ENCODE peak calls at places on chromosomes 12 and 14, in four cellular contexts. One of them, this sample, is unnamed.

GRCh38 chr14:53041067-53041466 is 90.2 kb upstream of the FERMT2 start:
- DNase-seq in spleen: no peak
- DNase-seq in tibial nerve: no peak
- DNase-seq in CD4-positive, alpha-beta T cell: no peak
- DNase-seq in this sample: no peak

GRCh38 chr12:77746108-77746507 is 84.6 kb upstream of the NAV3 start:
- DNase-seq in spleen: no peak
- DNase-seq in tibial nerve: no peak
- DNase-seq in CD4-positive, alpha-beta T cell: no peak
- DNase-seq in this sample: no peak

GRCh38 chr12:46948936-46949555 is 123.2 kb upstream of the SLC38A4 start:
- DNase-seq in spleen: no peak
- DNase-seq in tibial nerve: no peak
- DNase-seq in CD4-positive, alpha-beta T cell: no peak
- DNase-seq in this sample: no peak

GRCh38 chr14:66745078-66745477 is 237.1 kb downstream of the GPHN start:
- DNase-seq in spleen: no peak
- DNase-seq in tibial nerve: no peak
- DNase-seq in CD4-positive, alpha-beta T cell: no peak
- DNase-seq in this sample: no peak

GRCh38 chr14:74673768-74674167 is 39.1 kb downstream of the AREL1 start:
- DNase-seq in spleen: no peak
- DNase-seq in tibial nerve: no peak
- DNase-seq in CD4-positive, alpha-beta T cell: no peak
- DNase-seq in this sample: no peak

GRCh38 chr12:94980577-94980976 is 22.9 kb downstream of the NDUFA12 start:
- DNase-seq in spleen: no peak
- DNase-seq in tibial nerve: no peak
- DNase-seq in CD4-positive, alpha-beta T cell: no peak
- DNase-seq in this sample: no peak

GRCh38 chr14:54564799-54565235 is 2.1 kb upstream of the SAMD4A start:
- DNase-seq in spleen: no peak
- DNase-seq in tibial nerve: no peak
- DNase-seq in CD4-positive, alpha-beta T cell: no peak
- DNase-seq in this sample: no peak

GRCh38 chr12:58105225-58106119 is 164.1 kb downstream of the ATP23 start:
- DNase-seq in spleen: no peak
- DNase-seq in tibial nerve: no peak
- DNase-seq in CD4-positive, alpha-beta T cell: no peak
- DNase-seq in this sample: no peak

GRCh38 chr14:49194067-49194466 is 392.1 kb downstream of the RPS29 start:
- DNase-seq in spleen: no peak
- DNase-seq in tibial nerve: no peak
- DNase-seq in CD4-positive, alpha-beta T cell: no peak
- DNase-seq in this sample: no peak

GRCh38 chr12:56105503-56105902 is 1.1 kb downstream of the PA2G4 start:
- DNase-seq in spleen: no peak
- DNase-seq in tibial nerve: no peak
- DNase-seq in CD4-positive, alpha-beta T cell: no peak
- DNase-seq in this sample: no peak

GRCh38 chr12:106096376-106096775 is 42.4 kb downstream of the NUAK1 start:
- DNase-seq in spleen: no peak
- DNase-seq in tibial nerve: no peak
- DNase-seq in CD4-positive, alpha-beta T cell: no peak
- DNase-seq in this sample: peak; percentile 75

GRCh38 chr12:80187660-80188090 is 88.3 kb downstream of the OTOGL start:
- DNase-seq in spleen: no peak
- DNase-seq in tibial nerve: no peak
- DNase-seq in CD4-positive, alpha-beta T cell: no peak
- DNase-seq in this sample: peak; percentile 59

GRCh38 chr14:20630340-20631022 is 11.0 kb downstream of the OR6S1 start:
- DNase-seq in spleen: peak; percentile 53
- DNase-seq in tibial nerve: no peak
- DNase-seq in CD4-positive, alpha-beta T cell: no peak
- DNase-seq in this sample: no peak

GRCh38 chr12:95859344-95859816 is 628 bp downstream of the SNRPF start:
- DNase-seq in spleen: no peak
- DNase-seq in tibial nerve: no peak
- DNase-seq in CD4-positive, alpha-beta T cell: no peak
- DNase-seq in this sample: no peak

GRCh38 chr12:131539381-131539780 is 171.5 kb upstream of the SFSWAP start:
- DNase-seq in spleen: no peak
- DNase-seq in tibial nerve: no peak
- DNase-seq in CD4-positive, alpha-beta T cell: no peak
- DNase-seq in this sample: no peak

GRCh38 chr12:117525766-117526165 is 164.3 kb upstream of the NOS1 start:
- DNase-seq in spleen: no peak
- DNase-seq in tibial nerve: no peak
- DNase-seq in CD4-positive, alpha-beta T cell: no peak
- DNase-seq in this sample: no peak

GRCh38 chr12:68557011-68557715 is 53.5 kb upstream of the RAP1B start:
- DNase-seq in spleen: no peak
- DNase-seq in tibial nerve: no peak
- DNase-seq in CD4-positive, alpha-beta T cell: no peak
- DNase-seq in this sample: no peak

GRCh38 chr14:67940476-67940875 is 120.9 kb downstream of the RAD51B start:
- DNase-seq in spleen: no peak
- DNase-seq in tibial nerve: no peak
- DNase-seq in CD4-positive, alpha-beta T cell: no peak
- DNase-seq in this sample: no peak

GRCh38 chr14:55530464-55530863 is 49.5 kb upstream of the KTN1 start:
- DNase-seq in spleen: no peak
- DNase-seq in tibial nerve: no peak
- DNase-seq in CD4-positive, alpha-beta T cell: no peak
- DNase-seq in this sample: no peak

GRCh38 chr14:42930058-42930457 is 1323.4 kb downstream of the LRFN5 start:
- DNase-seq in spleen: peak; percentile 55
- DNase-seq in tibial nerve: no peak
- DNase-seq in CD4-positive, alpha-beta T cell: no peak
- DNase-seq in this sample: no peak

GRCh38 chr12:32390572-32391219 is 8.7 kb upstream of the FGD4 start:
- DNase-seq in spleen: peak; percentile 84
- DNase-seq in tibial nerve: no peak
- DNase-seq in CD4-positive, alpha-beta T cell: no peak
- DNase-seq in this sample: no peak

GRCh38 chr12:26122681-26123481 is 2.0 kb downstream of the BHLHE41 start:
- DNase-seq in spleen: peak; percentile 86
- DNase-seq in tibial nerve: peak; percentile 77
- DNase-seq in CD4-positive, alpha-beta T cell: peak; percentile 4
- DNase-seq in this sample: peak; percentile 79

GRCh38 chr14:97781961-97782360 is 984.8 kb downstream of the VRK1 start:
- DNase-seq in spleen: no peak
- DNase-seq in tibial nerve: no peak
- DNase-seq in CD4-positive, alpha-beta T cell: no peak
- DNase-seq in this sample: no peak

GRCh38 chr14:42994001-42994736 is 1387.5 kb downstream of the LRFN5 start:
- DNase-seq in spleen: no peak
- DNase-seq in tibial nerve: no peak
- DNase-seq in CD4-positive, alpha-beta T cell: no peak
- DNase-seq in this sample: no peak

GRCh38 chr14:76829650-76830421 is 3.6 kb downstream of the LRRC74A start:
- DNase-seq in spleen: no peak
- DNase-seq in tibial nerve: peak; percentile 74
- DNase-seq in CD4-positive, alpha-beta T cell: no peak
- DNase-seq in this sample: no peak

GRCh38 chr12:95815635-95816212 is 25.2 kb upstream of the NTN4 start:
- DNase-seq in spleen: no peak
- DNase-seq in tibial nerve: no peak
- DNase-seq in CD4-positive, alpha-beta T cell: no peak
- DNase-seq in this sample: no peak

GRCh38 chr12:71846322-71846940 is 6.9 kb downstream of the TBC1D15 start:
- DNase-seq in spleen: no peak
- DNase-seq in tibial nerve: no peak
- DNase-seq in CD4-positive, alpha-beta T cell: no peak
- DNase-seq in this sample: no peak

GRCh38 chr12:63770375-63770774 is 9.3 kb upstream of the RXYLT1 start:
- DNase-seq in spleen: no peak
- DNase-seq in tibial nerve: no peak
- DNase-seq in CD4-positive, alpha-beta T cell: no peak
- DNase-seq in this sample: no peak

DNA sequence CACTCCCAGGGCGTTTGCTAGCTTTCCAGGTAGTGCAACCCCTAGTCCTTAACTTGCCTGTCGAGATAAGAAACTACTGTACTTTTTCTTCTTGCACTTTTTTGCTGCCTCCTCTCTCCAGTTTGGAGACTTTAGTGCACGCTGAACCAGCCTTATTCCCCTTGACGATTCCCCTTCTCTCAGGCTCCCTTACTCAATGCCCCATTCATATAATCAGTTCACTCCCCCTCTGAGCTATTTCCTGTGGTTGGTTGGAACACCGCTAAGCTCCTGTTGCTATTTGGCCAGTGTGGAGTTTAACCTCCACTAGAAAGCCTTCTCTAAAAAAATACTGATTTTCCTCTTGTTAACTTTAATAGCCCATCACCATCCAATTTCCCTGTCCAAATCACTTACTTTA is 727 bp downstream of the CREBL2 start:
- DNase-seq in spleen: no peak
- DNase-seq in tibial nerve: no peak
- DNase-seq in CD4-positive, alpha-beta T cell: no peak
- DNase-seq in this sample: no peak
- H3K27ac ChIP-seq in spleen: peak overlapping the region; percentile 94
- H3K27ac ChIP-seq in tibial nerve: peak overlapping the region; percentile 92
- H3K27ac ChIP-seq in CD4-positive, alpha-beta T cell: peak overlapping the region; percentile 97
- H3K27ac ChIP-seq in this sample: peak overlapping the region; percentile 95

GRCh38 chr12:20524113-20524512 is 155.8 kb downstream of the PDE3A start:
- DNase-seq in spleen: no peak
- DNase-seq in tibial nerve: no peak
- DNase-seq in CD4-positive, alpha-beta T cell: no peak
- DNase-seq in this sample: no peak
- H3K27ac ChIP-seq in spleen: no peak overlapping the region
- H3K27ac ChIP-seq in tibial nerve: no peak overlapping the region
- H3K27ac ChIP-seq in CD4-positive, alpha-beta T cell: no peak overlapping the region
- H3K27ac ChIP-seq in this sample: no peak overlapping the region

DNA sequence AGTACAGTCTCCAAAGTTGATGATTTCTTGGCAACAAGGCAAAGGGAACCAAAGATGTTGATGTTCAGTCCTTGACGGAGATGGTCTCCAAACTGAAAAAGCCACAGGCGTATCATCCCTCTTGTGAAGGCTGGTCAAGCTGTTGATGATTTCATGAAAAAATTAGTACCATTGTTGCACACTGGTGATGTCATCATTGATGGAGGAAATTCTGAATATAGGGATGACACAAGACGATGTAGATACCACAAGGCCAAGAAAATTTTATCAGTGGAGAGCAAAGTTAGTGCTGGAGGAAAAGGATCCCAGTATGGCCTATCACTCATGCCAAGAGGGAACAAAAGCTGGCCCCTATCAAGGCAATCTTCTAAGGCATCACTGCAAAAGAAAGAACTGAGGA is 88.7 kb upstream of the KRR1 start:
- DNase-seq in spleen: no peak
- DNase-seq in tibial nerve: no peak
- DNase-seq in CD4-positive, alpha-beta T cell: no peak
- DNase-seq in this sample: no peak
- H3K27ac ChIP-seq in spleen: no peak overlapping the region
- H3K27ac ChIP-seq in tibial nerve: no peak overlapping the region
- H3K27ac ChIP-seq in CD4-positive, alpha-beta T cell: no peak overlapping the region
- H3K27ac ChIP-seq in this sample: no peak overlapping the region

GRCh38 chr12:84408936-84409335 is 503.7 kb downstream of the SLC6A15 start:
- DNase-seq in spleen: no peak
- DNase-seq in tibial nerve: no peak
- DNase-seq in CD4-positive, alpha-beta T cell: no peak
- DNase-seq in this sample: no peak

GRCh38 chr12:84413656-84414055 is 498.9 kb downstream of the SLC6A15 start:
- DNase-seq in spleen: no peak
- DNase-seq in tibial nerve: no peak
- DNase-seq in CD4-positive, alpha-beta T cell: no peak
- DNase-seq in this sample: no peak

GRCh38 chr12:84411031-84411430 is 501.6 kb downstream of the SLC6A15 start:
- DNase-seq in spleen: no peak
- DNase-seq in tibial nerve: no peak
- DNase-seq in CD4-positive, alpha-beta T cell: no peak
- DNase-seq in this sample: no peak
- H3K27ac ChIP-seq in spleen: no peak overlapping the region
- H3K27ac ChIP-seq in tibial nerve: no peak overlapping the region
- H3K27ac ChIP-seq in CD4-positive, alpha-beta T cell: no peak overlapping the region
- H3K27ac ChIP-seq in this sample: no peak overlapping the region

DNA sequence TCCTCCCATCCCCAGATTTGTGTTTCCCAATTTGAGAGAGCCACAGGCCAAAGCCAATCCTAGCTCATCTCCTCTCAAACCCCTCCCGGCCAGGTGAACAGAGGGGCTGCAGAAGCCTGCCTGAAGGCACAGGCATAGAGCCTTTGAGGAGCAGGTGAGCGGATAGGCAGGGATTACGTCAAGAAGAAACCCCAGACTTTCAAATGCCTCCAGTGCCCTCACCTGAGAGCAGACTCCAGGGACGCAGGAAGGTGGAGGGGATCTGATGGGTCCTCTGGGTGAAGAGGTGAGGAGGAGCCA is 579 bp downstream of the RND1 start:
- DNase-seq in spleen: no peak
- DNase-seq in tibial nerve: no peak
- DNase-seq in CD4-positive, alpha-beta T cell: peak; percentile 7
- DNase-seq in this sample: no peak
- H3K27ac ChIP-seq in spleen: peak overlapping the region; percentile 63
- H3K27ac ChIP-seq in tibial nerve: no peak overlapping the region
- H3K27ac ChIP-seq in CD4-positive, alpha-beta T cell: peak overlapping the region; percentile 25
- H3K27ac ChIP-seq in this sample: no peak overlapping the region

DNA sequence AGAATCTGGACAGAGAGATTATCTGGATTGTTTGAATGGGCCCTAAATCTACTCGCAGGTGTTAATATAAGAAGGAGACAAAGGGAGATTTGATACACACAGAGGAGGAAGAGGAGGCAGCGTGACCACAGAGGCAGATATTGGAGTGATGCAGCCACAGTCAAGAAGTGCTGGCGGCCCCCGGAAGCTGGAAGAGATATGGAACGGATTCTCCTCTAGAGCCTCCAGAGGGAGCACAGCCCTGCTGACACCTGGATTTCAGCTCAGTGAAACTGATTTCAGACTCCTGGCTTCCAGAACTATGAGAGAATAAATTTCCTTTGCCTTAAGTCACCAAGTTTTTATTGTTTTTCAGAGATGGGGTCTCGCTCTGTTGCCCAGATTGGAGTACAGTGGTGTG is 9.2 kb upstream of the TC2N start:
- DNase-seq in spleen: no peak
- DNase-seq in tibial nerve: no peak
- DNase-seq in CD4-positive, alpha-beta T cell: no peak
- DNase-seq in this sample: no peak
- H3K27ac ChIP-seq in spleen: no peak overlapping the region
- H3K27ac ChIP-seq in tibial nerve: no peak overlapping the region
- H3K27ac ChIP-seq in CD4-positive, alpha-beta T cell: no peak overlapping the region
- H3K27ac ChIP-seq in this sample: no peak overlapping the region

DNA sequence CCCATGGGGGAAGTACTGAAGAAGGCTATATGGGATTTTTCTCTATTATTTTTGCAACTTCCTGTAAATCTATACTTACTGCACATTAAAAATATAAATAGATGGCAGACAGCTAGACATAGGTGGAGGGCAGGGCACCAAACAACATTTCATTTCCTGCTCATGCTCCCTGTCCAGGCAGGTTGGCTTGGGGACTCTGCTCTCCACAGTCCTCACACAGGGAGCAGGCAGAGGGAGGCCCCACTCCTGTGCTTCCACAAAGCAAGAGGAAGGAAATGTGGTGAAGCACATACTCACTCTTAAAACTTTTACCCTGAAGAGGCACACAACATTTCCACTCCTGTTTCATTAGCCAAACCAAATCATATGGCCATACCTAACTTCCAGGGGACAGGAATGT is 41.1 kb downstream of the RTN1 start:
- DNase-seq in spleen: no peak
- DNase-seq in tibial nerve: no peak
- DNase-seq in CD4-positive, alpha-beta T cell: no peak
- DNase-seq in this sample: no peak
- H3K27ac ChIP-seq in spleen: peak overlapping the region; percentile 1
- H3K27ac ChIP-seq in tibial nerve: no peak overlapping the region
- H3K27ac ChIP-seq in CD4-positive, alpha-beta T cell: no peak overlapping the region
- H3K27ac ChIP-seq in this sample: no peak overlapping the region

GRCh38 chr14:73269729-73270651 is 32.7 kb downstream of the PAPLN start:
- DNase-seq in spleen: peak; percentile 89
- DNase-seq in tibial nerve: no peak
- DNase-seq in CD4-positive, alpha-beta T cell: no peak
- DNase-seq in this sample: peak; percentile 39
- H3K27ac ChIP-seq in spleen: peak overlapping the region; percentile 47
- H3K27ac ChIP-seq in tibial nerve: peak overlapping the region; percentile 31
- H3K27ac ChIP-seq in CD4-positive, alpha-beta T cell: no peak overlapping the region
- H3K27ac ChIP-seq in this sample: peak overlapping the region; percentile 27